ENCODE peak calls at places on chromosomes 11 and 22, in five cellular contexts. S is transverse colon, Q is endodermal cell, C is SJSA1, K is neuronal stem cell. B is an unnamed sample.

GRCh38 chr11:29260939-29261705 is 755.7 kb downstream of the KCNA4 start:
- DNase-seq in S (no peak), Q (no peak), C (no peak), K (no peak), B (peak)

GRCh38 chr22:40178417-40179409 is 988 bp downstream of the TNRC6B start:
- DNase-seq in S (peak), Q (peak), C (peak), K (peak), B (no peak)

GRCh38 chr22:12601870-12602779 is 2925.9 kb upstream of the OR11H1 start:
- DNase-seq in S (no peak), Q (no peak), C (no peak), K (no peak), B (peak)

GRCh38 chr11:126233391-126233790 is 21.8 kb downstream of the FAM118B start:
- DNase-seq in S (no peak), Q (no peak), C (no peak), K (no peak), B (no peak)

GRCh38 chr11:37107415-37107814 is 509.4 kb upstream of the RAG2 start:
- DNase-seq in S (no peak), Q (no peak), C (no peak), K (no peak), B (no peak)

GRCh38 chr11:130403301-130403804 is 25.1 kb downstream of the ADAMTS8 start:
- DNase-seq in S (peak), Q (peak), C (peak), K (no peak), B (no peak)

GRCh38 chr22:33807465-33807864 is 112.8 kb downstream of the LARGE1 start:
- DNase-seq in S (no peak), Q (no peak), C (no peak), K (no peak), B (no peak)

GRCh38 chr11:3854660-3854976 is 846 bp upstream of the STIM1 start:
- DNase-seq in S (no peak), Q (no peak), C (no peak), K (no peak), B (no peak)

GRCh38 chr22:45261407-45262088 is 20.9 kb upstream of the KIAA0930 start:
- DNase-seq in S (peak), Q (no peak), C (no peak), K (no peak), B (no peak)

GRCh38 chr11:123072762-123073161 is 10.8 kb upstream of the HSPA8 start:
- DNase-seq in S (no peak), Q (no peak), C (no peak), K (no peak), B (no peak)

GRCh38 chr11:130675456-130675855 is 227.0 kb downstream of the ADAMTS15 start:
- DNase-seq in S (peak), Q (no peak), C (peak), K (no peak), B (no peak)

GRCh38 chr22:31496735-31497146 is 405 bp downstream of the SFI1 start:
- DNase-seq in S (peak), Q (no peak), C (no peak), K (no peak), B (no peak)

GRCh38 chr22:45504703-45505341 is 2.1 kb downstream of the FBLN1 start:
- DNase-seq in S (no peak), Q (peak), C (no peak), K (peak), B (no peak)

GRCh38 chr22:37202706-37203105 is 9.6 kb downstream of the SSTR3 start:
- DNase-seq in S (no peak), Q (no peak), C (no peak), K (no peak), B (peak)

GRCh38 chr11:23574149-23574548 is 713.9 kb upstream of the CCDC179 start:
- DNase-seq in S (no peak), Q (no peak), C (no peak), K (no peak), B (no peak)

GRCh38 chr22:49958462-49958921 is 2.1 kb upstream of the PIM3 start:
- DNase-seq in S (no peak), Q (no peak), C (no peak), K (no peak), B (no peak)

GRCh38 chr11:69166186-69167115 is 10.7 kb downstream of the SMIM38 start:
- DNase-seq in S (no peak), Q (peak), C (peak), K (no peak), B (no peak)

GRCh38 chr11:111663820-111664219 is 61.6 kb downstream of the SIK2 start:
- DNase-seq in S (peak), Q (no peak), C (no peak), K (no peak), B (no peak)

GRCh38 chr22:26535499-26535898 is 23.2 kb upstream of the TFIP11 start:
- DNase-seq in S (no peak), Q (no peak), C (no peak), K (no peak), B (no peak)

GRCh38 chr11:65945430-65945911 is at the start of gene TSGA10IP:
- DNase-seq in S (no peak), Q (peak), C (peak), K (peak), B (no peak)

GRCh38 chr11:69280451-69280850 is 13.5 kb upstream of the MYEOV start:
- DNase-seq in S (no peak), Q (no peak), C (no peak), K (no peak), B (no peak)

GRCh38 chr11:8766043-8766992 is 83.7 kb downstream of the RPL27A start:
- DNase-seq in S (no peak), Q (peak), C (no peak), K (peak), B (no peak)

GRCh38 chr22:50209893-50210292 is 9.1 kb downstream of the SELENOO start:
- DNase-seq in S (peak), Q (peak), C (peak), K (no peak), B (no peak)

GRCh38 chr11:65396769-65397745 is 10.6 kb downstream of the FRMD8 start:
- DNase-seq in S (no peak), Q (no peak), C (no peak), K (no peak), B (no peak)

GRCh38 chr11:96842731-96843130 is 452.9 kb downstream of the JRKL start:
- DNase-seq in S (no peak), Q (no peak), C (no peak), K (no peak), B (no peak)

GRCh38 chr11:102407901-102408300 is 44.7 kb downstream of the TMEM123 start:
- DNase-seq in S (no peak), Q (no peak), C (no peak), K (no peak), B (no peak)

GRCh38 chr11:2148253-2149000 is 9.2 kb upstream of the IGF2 start:
- DNase-seq in S (no peak), Q (no peak), C (no peak), K (no peak), B (no peak)

GRCh38 chr11:20611892-20612291 is 12.5 kb downstream of the SLC6A5 start:
- DNase-seq in S (no peak), Q (no peak), C (no peak), K (no peak), B (no peak)

GRCh38 chr11:61080526-61080925 is 21.8 kb upstream of the CD5 start:
- DNase-seq in S (no peak), Q (no peak), C (no peak), K (no peak), B (no peak)

GRCh38 chr22:37425800-37426531 is 1.3 kb downstream of the ELFN2 start:
- DNase-seq in S (no peak), Q (peak), C (no peak), K (no peak), B (no peak)

GRCh38 chr11:64226507-64227051 is 505 bp downstream of the NUDT22 start:
- DNase-seq in S (peak), Q (peak), C (no peak), K (no peak), B (no peak)

GRCh38 chr11:76690736-76691135 is 20.2 kb upstream of the LRRC32 start:
- DNase-seq in S (no peak), Q (no peak), C (no peak), K (no peak), B (no peak)

DNA sequence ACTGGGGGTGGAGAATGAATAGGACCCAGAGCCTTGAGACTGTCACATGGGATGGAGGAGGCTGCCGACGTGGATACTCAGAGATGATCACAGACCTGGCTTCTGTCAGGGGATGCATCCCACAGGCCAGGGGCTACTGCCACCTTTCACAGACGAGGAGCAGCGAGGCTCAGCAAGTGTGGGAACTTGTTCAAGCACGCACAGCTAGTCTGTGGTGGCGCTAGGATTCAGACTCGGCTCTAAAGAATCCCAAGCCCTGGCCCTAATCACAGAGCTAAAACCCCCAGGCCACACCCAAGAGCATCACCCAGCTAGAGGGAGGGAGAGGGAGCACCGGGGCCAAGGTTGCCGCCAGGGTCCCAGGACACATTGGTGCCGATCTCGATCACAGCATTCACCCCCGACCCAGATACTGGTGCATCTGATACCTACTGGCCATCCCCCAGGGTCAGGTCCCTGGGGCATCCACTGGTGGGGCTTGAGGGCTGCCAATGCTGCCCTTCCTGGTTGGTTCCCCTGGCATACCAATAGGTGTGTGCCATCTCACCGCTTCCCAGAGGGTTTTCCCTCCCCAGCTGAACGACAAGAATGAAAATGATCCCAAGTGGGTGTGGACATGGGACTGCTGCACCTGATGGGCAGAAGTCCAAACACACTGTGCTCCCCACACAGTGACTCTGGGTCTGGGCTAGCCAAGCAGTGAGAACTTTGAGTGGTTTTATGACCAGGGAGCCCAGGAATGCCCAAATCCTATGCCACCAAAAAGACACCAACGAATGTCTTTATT is 6.2 kb downstream of the CHST1 start:
- DNase-seq in S (no peak), Q (no peak), C (no peak), K (no peak), B (peak)
- H3K4me3 ChIP-seq in S (no peak), Q (no peak), C (no peak), K (no peak), B (no peak)

GRCh38 chr11:73586791-73587190 is 11.1 kb downstream of the FAM168A start:
- DNase-seq in S (no peak), Q (no peak), C (no peak), K (no peak), B (no peak)
- H3K27ac ChIP-seq in S (no peak), Q (no peak), C (no peak), K (no peak), B (no peak)

GRCh38 chr11:112882494-112883381 is 78.5 kb upstream of the NCAM1 start:
- DNase-seq in S (no peak), Q (no peak), C (no peak), K (no peak), B (no peak)

GRCh38 chr11:112878228-112878627 is 83.0 kb upstream of the NCAM1 start:
- DNase-seq in S (no peak), Q (peak), C (no peak), K (no peak), B (no peak)

GRCh38 chr11:112884012-112884767 is 77.0 kb upstream of the NCAM1 start:
- DNase-seq in S (no peak), Q (no peak), C (no peak), K (no peak), B (no peak)

GRCh38 chr11:112880454-112880853 is 80.8 kb upstream of the NCAM1 start:
- DNase-seq in S (no peak), Q (no peak), C (no peak), K (no peak), B (no peak)

DNA sequence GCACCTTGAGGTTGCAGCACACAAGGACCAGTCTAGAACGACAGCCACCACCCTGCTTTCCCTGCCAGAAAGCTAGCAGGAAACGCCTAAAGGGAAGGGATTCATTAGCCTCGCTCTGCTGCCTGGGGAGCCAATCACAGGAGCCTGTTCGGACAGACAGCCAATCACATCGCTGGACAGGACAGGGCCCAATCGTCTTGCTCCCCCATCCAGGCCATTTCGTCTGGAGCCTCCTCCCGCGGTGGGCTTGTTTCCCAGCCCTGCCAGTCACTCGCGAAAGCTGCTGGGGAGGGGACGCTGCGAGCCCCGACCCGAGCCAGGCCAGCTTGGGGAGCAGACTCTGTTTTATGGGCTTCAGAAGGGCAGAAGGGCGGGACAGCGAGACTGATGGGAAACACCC is 79.8 kb upstream of the NCAM1 start:
- DNase-seq in S (peak), Q (peak), C (peak), K (peak), B (no peak)
- H3K4me3 ChIP-seq in S (peak), Q (no peak), C (peak), K (no peak), B (peak)

GRCh38 chr11:87081358-87081757 is 43.6 kb downstream of the TMEM135 start:
- DNase-seq in S (no peak), Q (no peak), C (no peak), K (no peak), B (no peak)
- H3K27ac ChIP-seq in S (no peak), Q (no peak), C (no peak), K (no peak), B (no peak)

DNA sequence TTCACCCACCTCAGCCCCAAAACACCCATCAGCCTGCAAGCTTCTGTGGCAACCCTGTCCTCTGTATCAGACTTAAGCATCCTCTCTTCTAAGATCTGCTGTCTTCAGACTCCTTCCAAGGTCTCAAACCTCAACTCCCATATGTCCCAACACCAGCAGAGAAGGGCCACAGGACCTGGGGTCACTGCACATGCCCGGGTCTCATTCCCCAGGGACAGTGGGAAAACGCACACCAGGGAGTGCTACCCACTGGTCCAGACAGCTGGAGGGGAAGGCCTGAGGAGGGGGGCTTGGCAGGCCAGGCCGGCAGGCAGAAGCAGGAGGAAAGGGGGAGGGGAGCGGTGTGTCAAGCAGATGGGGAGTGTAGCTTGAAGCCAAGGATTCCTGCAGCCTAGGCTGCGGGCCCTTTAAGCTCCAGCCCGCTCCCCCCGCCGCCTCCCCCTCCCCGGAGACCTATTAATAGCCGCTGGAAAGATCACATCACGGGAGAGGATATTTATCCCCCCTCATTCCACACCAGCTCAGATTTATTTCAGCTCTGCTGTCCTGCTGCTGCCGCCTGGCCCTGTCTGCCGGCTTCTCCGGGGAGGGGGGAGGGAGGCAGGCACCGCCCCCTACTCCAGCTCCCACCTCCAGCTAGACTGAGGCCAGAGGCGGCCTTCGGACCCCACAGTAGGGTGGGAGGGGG is 16.7 kb downstream of the BCL9L start:
- DNase-seq in S (peak), Q (peak), C (peak), K (no peak), B (peak)
- H3K4me3 ChIP-seq in S (peak), Q (peak), C (peak), K (peak), B (peak)

B was measured in RWPE2.